ENCODE peak calls at places on chromosomes 2 and 18, in six cellular contexts. Q, G, C, H, X and J are unnamed samples.

GRCh38 chr2:171952276-171952675 is 30.0 kb downstream of the HAT1 start:
- DNase-seq in G (no peak), X (no peak), H (no peak), C (no peak), Q (no peak), J (no peak)

GRCh38 chr2:241575624-241576292 is 17.2 kb downstream of the BOK start:
- DNase-seq in X (no peak), H (no peak), Q (no peak), C (no peak), G (no peak), J (no peak)

GRCh38 chr2:78245394-78246140 is 723.4 kb upstream of the LRRTM4 start:
- DNase-seq in C (no peak), G (no peak), X (no peak), Q (no peak), H (no peak), J (no peak)

GRCh38 chr2:157785200-157785599 is 90.9 kb downstream of the ACVR1 start:
- DNase-seq in Q (no peak), H (peak; percentile 62), G (no peak), X (no peak), C (no peak), J (peak; percentile 55)

GRCh38 chr18:60092073-60092472 is 192.3 kb downstream of the PMAIP1 start:
- DNase-seq in X (no peak), H (no peak), Q (no peak), G (no peak), C (no peak), J (no peak)

GRCh38 chr2:61179701-61180639 is 18.0 kb downstream of the C2orf74 start:
- DNase-seq in X (no peak), H (no peak), Q (no peak), C (no peak), G (no peak), J (no peak)

GRCh38 chr2:112640800-112641675 is 4.7 kb upstream of the SLC20A1 start:
- DNase-seq in C (no peak), H (no peak), G (peak; percentile 61), Q (no peak), X (no peak), J (no peak)

GRCh38 chr2:234674781-234675201 is 177.9 kb upstream of the ARL4C start:
- DNase-seq in G (no peak), H (no peak), Q (no peak), C (no peak), X (no peak), J (no peak)

GRCh38 chr18:78006006-78006802 is 756.6 kb downstream of the GALR1 start:
- DNase-seq in H (no peak), Q (no peak), C (no peak), X (no peak), G (no peak), J (no peak)

GRCh38 chr2:24121469-24121868 is 1.7 kb downstream of the PFN4 start:
- DNase-seq in Q (no peak), H (no peak), G (no peak), X (no peak), C (no peak), J (no peak)

GRCh38 chr2:95061601-95062183 is 36.2 kb downstream of the MAL start:
- DNase-seq in Q (no peak), X (no peak), C (no peak), G (peak; percentile 34), H (no peak), J (no peak)

GRCh38 chr18:76131738-76132137 is 363.3 kb downstream of the ZNF516 start:
- DNase-seq in X (no peak), Q (no peak), H (no peak), G (no peak), C (no peak), J (no peak)

GRCh38 chr2:218260742-218261423 is at the start of gene GPBAR1:
- DNase-seq in C (no peak), Q (no peak), X (no peak), H (peak; percentile 57), G (peak; percentile 74), J (no peak)

GRCh38 chr18:57542126-57542525 is 44.4 kb downstream of the FECH start:
- DNase-seq in Q (no peak), H (no peak), C (no peak), X (no peak), G (no peak), J (no peak)

GRCh38 chr2:43345872-43346271 is 119.5 kb upstream of the ZFP36L2 start:
- DNase-seq in H (no peak), Q (no peak), G (no peak), C (no peak), X (no peak), J (no peak)

GRCh38 chr2:43676322-43677050 is at the start of gene C1GALT1C1L:
- DNase-seq in Q (no peak), X (no peak), C (no peak), H (peak; percentile 38), G (peak; percentile 74), J (peak; percentile 44)

GRCh38 chr2:173075056-173075780 is 428 bp upstream of the MAP3K20 start:
- DNase-seq in G (no peak), C (no peak), X (no peak), H (no peak), Q (no peak), J (no peak)

GRCh38 chr2:167451496-167452289 is 563.4 kb downstream of the XIRP2 start:
- DNase-seq in X (no peak), G (no peak), C (no peak), H (no peak), Q (no peak), J (no peak)

GRCh38 chr2:113218283-113219091 is 44.7 kb downstream of the PSD4 start:
- DNase-seq in H (peak; percentile 99), G (peak; percentile 85), Q (no peak), X (no peak), C (no peak), J (no peak)